ENCODE peak calls at places on chromosome 11, in eight cellular contexts. G is HTR-8/SVneo; J is nephron progenitor cell; V is stimulated activated CD4-positive, alpha-beta T cell treated with anti-CD3 and anti-CD28 coated beads, Interleukin-2, amount 100 ng/mL, for 24 hours; R is endothelial cell; L is glomerular endothelial cell; P is adrenal gland; N is activated gamma-delta T cell treated with Interleukin-2 at 50 U/mL for 16 hours. S is an unnamed sample.

GRCh38 chr11:27329867-27330632 is 33.0 kb downstream of the CCDC34 start:
- DNase-seq in P (no peak), G (no peak), R (no peak), N (no peak), V (no peak), J (no peak), L (no peak), S (no peak)

GRCh38 chr11:114209904-114210303 is 86.3 kb upstream of the NNMT start:
- DNase-seq in G (no peak), R (no peak), V (no peak), N (no peak), L (no peak), J (peak), P (no peak), S (no peak)

GRCh38 chr11:45501277-45501979 is 164.0 kb downstream of the CHST1 start:
- DNase-seq in V (no peak), N (no peak), G (no peak), R (no peak), J (peak), L (no peak), P (no peak), S (no peak)

GRCh38 chr11:47394322-47395224 is 13.8 kb upstream of the SLC39A13 start:
- DNase-seq in V (peak), G (no peak), J (no peak), R (peak), L (peak), N (peak), P (no peak), S (peak)

GRCh38 chr11:61897387-61898246 is 6.3 kb upstream of the FADS3 start:
- DNase-seq in J (peak), G (peak), V (peak), R (peak), P (peak), N (peak), L (no peak), S (peak)

GRCh38 chr11:31417357-31417756 is 47.7 kb downstream of the DNAJC24 start:
- DNase-seq in N (no peak), L (no peak), G (no peak), P (no peak), V (no peak), J (no peak), R (no peak), S (no peak)

GRCh38 chr11:13923182-13923581 is 39.3 kb upstream of the SPON1 start:
- DNase-seq in P (no peak), V (no peak), R (no peak), L (no peak), G (no peak), J (no peak), N (no peak), S (no peak)

GRCh38 chr11:75986966-75987365 is 172.0 kb downstream of the UVRAG start:
- DNase-seq in L (no peak), V (no peak), N (no peak), G (no peak), R (no peak), J (no peak), P (no peak), S (no peak)

S was measured in CD14-positive monocyte.